ENCODE peak calls at places on chromosomes 3 and 15, in five cellular contexts. K is neural crest cell, H is cardiac fibroblast, X is GM13976, C is lower lobe of right lung. F is an unnamed sample.

GRCh38 chr3:136120373-136121348 is 75.5 kb downstream of the MSL2 start:
- DNase-seq in X (no peak), H (no peak), C (no peak), K (no peak), F (no peak)

GRCh38 chr3:134328147-134328591 is 46.1 kb downstream of the AMOTL2 start:
- DNase-seq in X (no peak), H (peak), C (no peak), K (no peak), F (no peak)

GRCh38 chr15:28955160-28955502 is 69.4 kb downstream of the APBA2 start:
- DNase-seq in H (peak), C (no peak), X (no peak), K (no peak), F (peak)

GRCh38 chr3:101936419-101937331 is 87.4 kb downstream of the NFKBIZ start:
- DNase-seq in X (peak), K (no peak), H (peak), C (no peak), F (peak)

GRCh38 chr3:94082412-94082937 is 19.6 kb downstream of the NSUN3 start:
- DNase-seq in H (no peak), X (no peak), C (no peak), K (no peak), F (no peak)

GRCh38 chr15:76932090-76932966 is 779 bp downstream of the RCN2 start:
- DNase-seq in X (no peak), H (peak), C (no peak), K (no peak), F (no peak)

GRCh38 chr3:15313461-15313860 is 18.9 kb downstream of the SH3BP5 start:
- DNase-seq in K (no peak), X (no peak), H (no peak), C (peak), F (peak)

GRCh38 chr3:150077581-150078247 is 107.0 kb upstream of the PFN2 start:
- DNase-seq in K (no peak), X (no peak), C (no peak), H (no peak), F (peak)

GRCh38 chr3:112786002-112786590 is 60.6 kb downstream of the CD200R1L start:
- DNase-seq in K (no peak), C (no peak), X (no peak), H (no peak), F (no peak)

GRCh38 chr15:50145451-50145872 is 26.4 kb upstream of the ATP8B4 start:
- DNase-seq in C (no peak), X (peak), K (no peak), H (peak), F (no peak)

GRCh38 chr15:67104453-67104852 is 39.1 kb downstream of the SMAD3 start:
- DNase-seq in C (no peak), H (no peak), X (no peak), K (no peak), F (no peak)

GRCh38 chr3:177574232-177574856 is 377.1 kb upstream of the TBL1XR1 start:
- DNase-seq in K (peak), C (peak), X (no peak), H (peak), F (no peak)

GRCh38 chr3:161084277-161084676 is 20.9 kb downstream of the B3GALNT1 start:
- DNase-seq in K (no peak), X (no peak), H (no peak), C (no peak), F (no peak)

GRCh38 chr3:22377421-22377820 is 626.4 kb upstream of the ZNF385D start:
- DNase-seq in H (peak), X (no peak), C (no peak), K (no peak), F (no peak)

GRCh38 chr3:127701281-127701792 is 28.6 kb downstream of the ABTB1 start:
- DNase-seq in C (peak), K (no peak), X (no peak), H (no peak), F (no peak)

GRCh38 chr3:126664591-126665214 is 9.8 kb upstream of the TXNRD3 start:
- DNase-seq in H (peak), K (no peak), C (no peak), X (no peak), F (no peak)
- TF ChIP-seq CTCF in H (peak), K (peak), C (no peak), X (no peak), F (no peak)

GRCh38 chr3:188792788-188793187 is 379.0 kb upstream of the TPRG1 start:
- DNase-seq in C (peak), H (no peak), K (peak), X (no peak), F (peak)
- TF ChIP-seq CTCF in C (peak), H (peak), K (peak), X (no peak), F (no peak)

GRCh38 chr3:69659180-69659915 is 79.9 kb upstream of the MITF start:
- DNase-seq in K (no peak), C (no peak), H (no peak), X (no peak), F (no peak)

GRCh38 chr3:69665026-69665739 is 74.1 kb upstream of the MITF start:
- DNase-seq in X (no peak), H (peak), K (no peak), C (no peak), F (no peak)

GRCh38 chr3:69658514-69658913 is 80.8 kb upstream of the MITF start:
- DNase-seq in X (no peak), H (no peak), K (no peak), C (no peak), F (no peak)

DNA sequence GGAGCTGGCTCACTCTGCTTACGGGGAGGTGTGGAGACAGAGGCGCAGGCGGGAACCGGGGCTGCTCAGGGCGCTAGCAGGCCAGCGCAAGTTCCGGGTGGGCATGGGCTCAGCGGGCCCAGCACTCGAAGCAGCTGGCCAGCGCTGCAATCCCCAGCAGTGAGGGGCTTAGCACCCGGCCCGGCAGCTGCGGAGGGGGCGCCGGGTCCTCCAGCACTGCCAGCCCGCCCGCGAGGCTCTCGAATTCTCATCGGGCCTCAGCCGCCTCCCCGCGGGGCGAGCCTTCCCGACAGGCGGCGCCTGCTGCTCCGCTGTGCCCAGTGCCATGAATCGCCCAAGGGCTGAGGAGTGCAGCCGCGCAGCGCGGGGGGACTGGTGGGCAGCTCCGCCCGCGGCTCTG is 78.6 kb upstream of the MITF start:
- DNase-seq in K (no peak), H (no peak), C (no peak), X (no peak), F (no peak)
- TF ChIP-seq CTCF in K (no peak), H (no peak), C (no peak), X (no peak), F (no peak)

GRCh38 chr3:74027121-74027520 is 402.4 kb upstream of the PDZRN3 start:
- DNase-seq in C (no peak), K (no peak), H (no peak), X (no peak), F (no peak)

DNA sequence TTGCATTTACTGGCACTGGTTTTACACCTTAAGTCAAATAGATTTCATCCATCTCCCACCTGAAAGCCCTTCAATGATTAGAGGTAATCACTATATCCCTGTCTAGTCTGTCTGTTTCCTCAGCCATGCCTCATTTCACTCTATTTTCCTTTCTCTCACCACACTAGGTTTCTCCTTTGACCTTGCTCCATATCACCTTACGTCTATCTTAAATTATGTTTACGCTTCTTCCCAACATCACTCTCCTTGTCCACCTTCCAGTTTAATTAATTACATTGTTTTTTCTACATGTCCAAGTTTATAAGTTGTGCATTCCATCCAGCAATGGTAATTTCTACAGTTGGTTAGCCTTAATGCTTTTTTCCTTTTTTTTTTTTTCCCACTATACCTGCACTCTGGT is 396.7 kb upstream of the PDZRN3 start:
- DNase-seq in H (no peak), K (no peak), C (no peak), X (no peak), F (no peak)
- TF ChIP-seq CTCF in H (no peak), K (no peak), C (no peak), X (no peak), F (no peak)

GRCh38 chr3:1442271-1442670 is 349.4 kb downstream of the CNTN6 start:
- DNase-seq in K (no peak), H (no peak), X (no peak), C (no peak), F (no peak)

GRCh38 chr3:1444196-1444595 is 351.4 kb downstream of the CNTN6 start:
- DNase-seq in X (no peak), K (no peak), C (no peak), H (no peak), F (no peak)

DNA sequence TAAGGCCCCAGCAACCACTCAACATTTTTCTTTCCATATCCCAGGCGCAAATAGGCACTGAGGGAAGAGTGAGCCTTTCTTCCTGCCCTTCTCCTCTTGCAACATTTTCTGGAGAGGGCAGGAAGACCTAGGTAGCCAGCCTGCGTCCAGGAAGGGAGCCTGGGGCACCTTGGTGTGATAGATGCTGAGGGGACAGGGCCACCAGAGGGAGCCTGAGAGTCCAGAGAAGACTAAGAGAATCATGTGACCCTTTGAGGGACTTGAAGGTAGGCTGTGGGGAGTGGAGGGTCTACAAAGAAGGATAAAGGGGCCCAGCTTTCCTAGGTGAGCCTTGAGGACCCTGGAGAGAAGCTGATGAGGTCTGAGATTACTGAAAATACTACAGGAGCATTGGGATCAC is 346.6 kb downstream of the CNTN6 start:
- DNase-seq in X (no peak), H (no peak), C (no peak), K (no peak), F (peak)
- TF ChIP-seq CTCF in X (peak), H (no peak), C (peak), K (peak), F (peak)

GRCh38 chr3:169367016-169367415 is 296.5 kb downstream of the MECOM start:
- DNase-seq in H (no peak), C (no peak), X (no peak), K (no peak), F (no peak)

GRCh38 chr3:169363318-169363717 is 300.2 kb downstream of the MECOM start:
- DNase-seq in H (no peak), C (no peak), X (no peak), K (no peak), F (no peak)

GRCh38 chr3:169365993-169366915 is 297.3 kb downstream of the MECOM start:
- DNase-seq in C (no peak), H (no peak), K (no peak), X (no peak), F (no peak)

GRCh38 chr3:169362261-169362660 is 301.3 kb downstream of the MECOM start:
- DNase-seq in X (no peak), K (no peak), H (peak), C (no peak), F (no peak)

DNA sequence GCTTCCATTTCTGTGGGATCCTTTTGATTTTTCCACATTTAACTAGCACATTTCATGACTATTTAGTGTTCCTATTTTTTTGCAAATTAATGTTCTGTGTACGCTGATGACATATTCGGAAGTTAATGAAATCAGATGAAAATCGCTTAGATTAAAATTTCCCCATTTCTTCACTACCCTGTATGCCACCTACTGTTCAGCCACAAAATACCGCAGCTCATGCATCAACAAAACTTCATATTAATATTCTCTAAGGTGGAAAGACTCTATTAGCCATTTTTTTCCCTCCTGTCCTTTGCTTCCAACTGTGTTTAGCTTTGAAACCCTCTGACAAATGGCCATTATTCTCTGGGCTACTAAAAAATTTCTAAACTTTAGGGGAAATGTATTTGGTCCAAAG is 300.6 kb downstream of the MECOM start:
- DNase-seq in H (no peak), X (no peak), C (no peak), K (no peak), F (no peak)
- TF ChIP-seq CTCF in H (peak), X (no peak), C (no peak), K (no peak), F (no peak)

DNA sequence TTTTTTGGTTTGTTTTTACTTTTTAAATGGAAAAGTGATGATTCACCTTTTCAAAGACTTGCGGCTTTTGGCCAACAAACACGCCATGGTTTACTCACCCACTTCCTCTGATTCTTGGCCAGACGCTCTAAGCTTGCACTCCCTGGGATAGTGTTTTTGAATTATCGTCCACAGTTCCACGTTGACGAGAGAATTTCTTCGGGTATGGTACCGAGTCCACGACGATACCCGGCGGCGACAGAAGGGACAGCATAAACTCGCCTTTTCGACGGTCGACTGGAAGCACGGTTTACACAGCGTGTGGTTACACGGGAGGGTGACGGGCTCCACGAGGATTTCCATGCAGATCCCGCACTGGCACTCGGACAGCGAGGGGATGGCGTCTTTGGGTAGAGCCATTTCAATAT is 790 bp downstream of the RNF168 start:
- DNase-seq in K (peak), C (peak), X (peak), H (peak), F (peak)
- TF ChIP-seq CTCF in K (no peak), C (no peak), X (no peak), H (no peak), F (no peak)

DNA sequence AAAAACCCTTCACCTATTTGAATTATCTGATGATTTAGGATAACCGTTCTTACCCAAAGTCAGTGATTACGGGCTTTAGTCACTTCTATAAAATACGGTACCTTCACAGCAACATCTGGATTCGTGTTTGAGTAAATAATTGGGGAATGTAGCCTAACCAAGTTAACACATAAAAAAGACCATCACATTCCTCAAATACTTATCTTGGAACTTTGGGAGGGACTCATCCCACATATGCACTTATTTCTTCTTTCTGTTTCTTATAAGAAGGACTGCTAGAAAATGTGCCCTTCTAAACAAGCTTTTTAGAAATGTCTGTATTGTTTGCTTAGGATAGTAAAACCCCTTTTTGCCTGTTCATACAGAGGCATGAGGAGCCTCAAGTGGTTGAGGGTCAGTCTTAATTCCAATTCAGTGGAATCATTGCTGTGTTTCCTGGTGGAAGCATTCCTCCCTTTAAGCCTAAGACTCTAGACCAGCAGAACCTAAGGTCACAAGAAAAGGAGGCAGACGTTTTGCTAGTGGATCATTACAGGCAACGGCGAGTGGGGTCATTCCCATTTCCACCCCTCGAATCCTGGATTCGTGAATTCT is 67.5 kb downstream of the TMEM44 start:
- DNase-seq in K (no peak), C (no peak), X (no peak), H (peak), F (no peak)
- TF ChIP-seq CTCF in K (no peak), C (no peak), X (no peak), H (no peak), F (no peak)

F was measured in activated CD8-positive, alpha-beta T cell treated with anti-CD3 and anti-CD28 coated beads for 36 hours.